ENCODE peak calls at places on chromosomes 5 and 9, in eight cellular contexts. O is psoas muscle; N is SW480; H is colonic mucosa; T is iPS DF 6.9; B is stimulated activated CD4-positive, alpha-beta T cell treated with anti-CD3 and anti-CD28 coated beads, Interleukin-2, amount 100 ng/mL, for 48 hours; L is NCI-H1417 treated with DMSO at 0.1 percent for 48 hours; Z is erythroblast. Y is an unnamed sample.

GRCh38 chr5:71922584-71923106 is 184.6 kb upstream of the MAP1B start:
- DNase-seq in O (no peak), N (peak; percentile 77), H (no peak), T (peak; percentile 25), B (no peak), L (no peak), Z (no peak), Y (peak; percentile 98)

GRCh38 chr9:137297060-137297664 is 4.9 kb downstream of the NRARP start:
- DNase-seq in O (no peak), N (no peak), H (peak; percentile 40), T (no peak), B (no peak), L (no peak), Z (no peak), Y (no peak)

GRCh38 chr5:59182722-59183121 is 599.8 kb downstream of the RAB3C start:
- DNase-seq in O (no peak), N (no peak), H (no peak), T (no peak), B (no peak), L (no peak), Z (no peak), Y (no peak)

GRCh38 chr5:6193315-6193714 is 185.0 kb downstream of the MED10 start:
- DNase-seq in O (no peak), N (no peak), H (no peak), T (no peak), B (no peak), L (no peak), Z (no peak), Y (no peak)

GRCh38 chr5:176806137-176806536 is 4.2 kb upstream of the UNC5A start:
- DNase-seq in O (no peak), N (peak; percentile 52), H (no peak), T (no peak), B (no peak), L (no peak), Z (no peak), Y (no peak)

GRCh38 chr5:9667906-9668305 is 37.8 kb upstream of the TAS2R1 start:
- DNase-seq in O (no peak), N (no peak), H (no peak), T (no peak), B (no peak), L (no peak), Z (no peak), Y (no peak)

GRCh38 chr9:24416136-24416535 is 129.6 kb downstream of the IZUMO3 start:
- DNase-seq in O (no peak), N (no peak), H (no peak), T (no peak), B (no peak), L (no peak), Z (no peak), Y (no peak)

GRCh38 chr5:1399737-1400136 is 45.5 kb downstream of the SLC6A3 start:
- DNase-seq in O (peak; percentile 33), N (no peak), H (no peak), T (no peak), B (no peak), L (no peak), Z (no peak), Y (no peak)

GRCh38 chr9:89494199-89494598 is 3.7 kb downstream of the SEMA4D start:
- DNase-seq in O (no peak), N (no peak), H (no peak), T (no peak), B (no peak), L (no peak), Z (no peak), Y (no peak)

GRCh38 chr5:75496026-75496425 is 15.4 kb downstream of the CERT1 start:
- DNase-seq in O (no peak), N (no peak), H (no peak), T (no peak), B (no peak), L (no peak), Z (no peak), Y (no peak)

GRCh38 chr5:133818031-133818431 is 150.4 kb downstream of the C5orf15 start:
- DNase-seq in O (peak; percentile 86), N (no peak), H (no peak), T (no peak), B (no peak), L (no peak), Z (no peak), Y (peak; percentile 71)

GRCh38 chr9:414595-414994 is 199.9 kb downstream of the DOCK8 start:
- DNase-seq in O (no peak), N (no peak), H (no peak), T (no peak), B (no peak), L (no peak), Z (no peak), Y (no peak)

GRCh38 chr5:147576646-147577535 is 67.0 kb upstream of the DPYSL3 start:
- DNase-seq in O (peak; percentile 78), N (peak; percentile 21), H (peak; percentile 69), T (no peak), B (peak; percentile 44), L (no peak), Z (peak; percentile 60), Y (peak; percentile 42)

GRCh38 chr5:154948313-154948712 is 7.4 kb downstream of the MRPL22 start:
- DNase-seq in O (no peak), N (no peak), H (no peak), T (no peak), B (no peak), L (no peak), Z (no peak), Y (no peak)

GRCh38 chr5:152861231-152861630 is 456.2 kb upstream of the NMUR2 start:
- DNase-seq in O (no peak), N (no peak), H (no peak), T (no peak), B (no peak), L (no peak), Z (no peak), Y (no peak)

GRCh38 chr5:66329078-66329477 is 185.0 kb downstream of the SREK1 start:
- DNase-seq in O (no peak), N (peak; percentile 2), H (no peak), T (no peak), B (no peak), L (no peak), Z (no peak), Y (no peak)

GRCh38 chr9:131045300-131046092 is 36.5 kb downstream of the LAMC3 start:
- DNase-seq in O (no peak), N (no peak), H (no peak), T (no peak), B (peak; percentile 28), L (no peak), Z (no peak), Y (no peak)

GRCh38 chr9:98255064-98255577 is 328 bp downstream of the TBC1D2 start:
- DNase-seq in O (no peak), N (peak; percentile 48), H (peak; percentile 50), T (peak; percentile 18), B (peak; percentile 15), L (no peak), Z (no peak), Y (no peak)

GRCh38 chr5:57447656-57448055 is 35.0 kb downstream of the ACTBL2 start:
- DNase-seq in O (no peak), N (no peak), H (no peak), T (no peak), B (no peak), L (no peak), Z (no peak), Y (no peak)

GRCh38 chr5:155587458-155587857 is 573.9 kb downstream of the KIF4B start:
- DNase-seq in O (no peak), N (no peak), H (no peak), T (no peak), B (no peak), L (peak; percentile 18), Z (no peak), Y (peak; percentile 5)

GRCh38 chr5:82730862-82731261 is 346.3 kb downstream of the TMEM167A start:
- DNase-seq in O (no peak), N (peak; percentile 39), H (no peak), T (no peak), B (no peak), L (no peak), Z (no peak), Y (no peak)

GRCh38 chr5:59445741-59446140 is 447.8 kb downstream of the PDE4D start:
- DNase-seq in O (no peak), N (no peak), H (no peak), T (no peak), B (no peak), L (no peak), Z (no peak), Y (no peak)

GRCh38 chr9:4301971-4302427 is 2.1 kb upstream of the GLIS3 start:
- DNase-seq in O (peak; percentile 68), N (no peak), H (peak; percentile 24), T (no peak), B (peak; percentile 19), L (no peak), Z (peak; percentile 13), Y (peak; percentile 97)

GRCh38 chr5:61280205-61280604 is 51.9 kb upstream of the ZSWIM6 start:
- DNase-seq in O (no peak), N (peak; percentile 11), H (no peak), T (no peak), B (peak; percentile 15), L (peak; percentile 51), Z (peak; percentile 37), Y (peak; percentile 82)

GRCh38 chr9:133573791-133574515 is 35.2 kb downstream of the FAM163B start:
- DNase-seq in O (no peak), N (no peak), H (no peak), T (no peak), B (no peak), L (no peak), Z (no peak), Y (no peak)

GRCh38 chr9:85166808-85167545 is 497.4 kb downstream of the NTRK2 start:
- DNase-seq in O (no peak), N (no peak), H (no peak), T (no peak), B (no peak), L (no peak), Z (no peak), Y (no peak)

GRCh38 chr5:179268966-179269693 is 76.1 kb downstream of the ADAMTS2 start:
- DNase-seq in O (no peak), N (no peak), H (peak; percentile 12), T (no peak), B (no peak), L (no peak), Z (no peak), Y (no peak)

GRCh38 chr5:38997579-38997978 is 76.6 kb downstream of the RICTOR start:
- DNase-seq in O (no peak), N (no peak), H (no peak), T (no peak), B (no peak), L (no peak), Z (no peak), Y (no peak)

GRCh38 chr9:80794197-80794596 is 895.1 kb downstream of the TLE1 start:
- DNase-seq in O (no peak), N (no peak), H (no peak), T (no peak), B (no peak), L (no peak), Z (no peak), Y (no peak)

GRCh38 chr5:131109540-131110255 is 55.4 kb downstream of the HINT1 start:
- DNase-seq in O (no peak), N (peak; percentile 64), H (peak; percentile 38), T (no peak), B (peak; percentile 19), L (peak; percentile 4), Z (peak; percentile 50), Y (peak; percentile 46)